ENCODE peak calls at places on chromosomes 16 and 17, in ten cellular contexts. K, G, P, F, T, C, R, W, Y and D are unnamed samples.

GRCh38 chr17:73466704-73467433 is 155.1 kb upstream of the CDC42EP4 start:
- DNase-seq in K (no peak), G (no peak), P (no peak), F (no peak), T (no peak), C (no peak), R (no peak), W (no peak), Y (no peak), D (no peak)

GRCh38 chr17:72120878-72121163 is at the start of gene SOX9:
- DNase-seq in K (peak; percentile 85), G (peak; percentile 100), P (peak; percentile 96), F (no peak), T (no peak), C (peak; percentile 97), R (peak; percentile 91), W (peak; percentile 92), Y (peak; percentile 91), D (peak; percentile 79)

GRCh38 chr17:68182940-68183551 is 64.8 kb upstream of the AMZ2 start:
- DNase-seq in K (no peak), G (no peak), P (no peak), F (no peak), T (peak; percentile 82), C (peak; percentile 16), R (no peak), W (no peak), Y (no peak), D (no peak)

GRCh38 chr16:69179255-69180010 is 7.5 kb upstream of the SNTB2 start:
- DNase-seq in K (no peak), G (no peak), P (peak; percentile 95), F (peak; percentile 85), T (no peak), C (peak; percentile 89), R (peak; percentile 74), W (peak; percentile 87), Y (peak; percentile 89), D (peak; percentile 53)

GRCh38 chr17:56108811-56109284 is 44.4 kb upstream of the ANKFN1 start:
- DNase-seq in K (no peak), G (peak; percentile 61), P (no peak), F (no peak), T (no peak), C (no peak), R (no peak), W (no peak), Y (no peak), D (no peak)

GRCh38 chr17:45748911-45749310 is 35.2 kb upstream of the CRHR1 start:
- DNase-seq in K (no peak), G (no peak), P (no peak), F (no peak), T (no peak), C (no peak), R (no peak), W (no peak), Y (no peak), D (no peak)

GRCh38 chr16:84484579-84485254 is 19.7 kb downstream of the MEAK7 start:
- DNase-seq in K (peak; percentile 73), G (peak; percentile 47), P (no peak), F (peak; percentile 84), T (peak; percentile 20), C (peak; percentile 30), R (peak; percentile 67), W (peak; percentile 64), Y (peak; percentile 71), D (peak; percentile 80)

GRCh38 chr17:15266325-15266950 is 1.3 kb upstream of the PMP22 start:
- DNase-seq in K (peak; percentile 22), G (no peak), P (no peak), F (no peak), T (no peak), C (no peak), R (no peak), W (no peak), Y (no peak), D (no peak)

GRCh38 chr17:37824534-37825485 is 80.0 kb upstream of the HNF1B start:
- DNase-seq in K (no peak), G (peak; percentile 95), P (no peak), F (no peak), T (no peak), C (no peak), R (no peak), W (no peak), Y (no peak), D (no peak)

GRCh38 chr16:88491560-88492310 is 38.7 kb downstream of the ZFPM1 start:
- DNase-seq in K (no peak), G (no peak), P (no peak), F (no peak), T (no peak), C (no peak), R (no peak), W (no peak), Y (no peak), D (no peak)

GRCh38 chr17:38663125-38663751 is 11.5 kb downstream of the EPOP start:
- DNase-seq in K (peak; percentile 90), G (peak; percentile 94), P (peak; percentile 78), F (no peak), T (no peak), C (no peak), R (peak; percentile 39), W (peak; percentile 76), Y (no peak), D (no peak)

DNA sequence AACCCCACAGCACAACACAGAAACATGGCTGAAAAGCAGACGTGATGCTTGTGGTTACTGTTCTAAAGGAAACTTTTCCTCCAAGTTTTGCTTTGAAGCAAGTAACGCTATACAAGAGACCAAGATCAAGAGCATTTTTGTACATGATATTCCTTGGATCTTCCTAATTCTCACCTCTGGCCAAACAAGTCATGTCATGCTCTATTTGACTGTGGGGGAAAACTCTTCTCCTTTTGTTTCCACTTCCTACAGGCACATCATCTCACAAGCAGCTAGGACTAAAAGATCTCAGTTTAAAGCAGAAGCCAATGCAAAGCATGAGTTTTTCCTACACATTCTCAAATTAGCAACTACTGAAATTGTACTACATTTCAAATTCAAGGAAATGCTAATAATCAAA is 50.7 kb downstream of the CFDP1 start:
- DNase-seq in K (no peak), G (no peak), P (no peak), F (no peak), T (no peak), C (no peak), R (no peak), W (no peak), Y (no peak), D (no peak)
- TF ChIP-seq CTCF in K (no peak), G (no peak), P (no peak), F (no peak), T (no peak), C (no peak), R (no peak), W (no peak), Y (no peak), D (no peak)

DNA sequence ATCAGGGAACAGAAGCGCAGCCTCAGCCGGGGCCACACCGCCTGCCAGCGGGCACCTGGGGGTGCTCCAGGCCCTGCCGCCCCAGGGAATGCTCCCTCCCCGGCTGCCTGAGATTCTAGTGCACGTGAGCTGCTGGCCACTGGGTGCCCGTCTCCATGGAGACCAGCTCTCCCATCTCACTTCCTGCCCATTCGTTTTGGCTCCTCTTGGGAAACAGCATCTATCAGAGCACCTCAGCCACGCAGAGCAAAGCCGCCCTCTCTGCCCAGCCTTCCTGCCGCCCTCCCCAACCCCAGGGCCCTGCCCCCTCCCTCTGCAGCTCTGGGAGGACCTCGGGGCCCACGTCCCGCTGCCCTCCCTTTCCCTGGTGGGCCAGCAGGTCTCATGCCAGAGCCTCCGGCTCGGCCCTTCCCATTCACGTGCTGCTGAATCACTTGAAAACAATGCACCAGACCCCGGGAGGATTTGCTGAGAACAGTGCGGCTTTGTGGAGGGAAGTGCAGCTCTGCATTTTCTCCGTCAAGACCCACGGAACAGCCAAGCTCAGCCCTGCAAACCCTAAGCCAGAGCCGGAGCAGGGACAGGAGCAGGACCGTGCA is 19.4 kb downstream of the CEP295NL start:
- DNase-seq in K (peak; percentile 68), G (peak; percentile 98), P (peak; percentile 71), F (peak; percentile 87), T (no peak), C (peak; percentile 82), R (peak; percentile 85), W (peak; percentile 56), Y (peak; percentile 92), D (peak; percentile 83)
- TF ChIP-seq POLR2A in K (no peak), G (no peak), P (peak; percentile 59), F (peak; percentile 50), T (no peak), C (peak; percentile 20), R (peak; percentile 41), W (no peak), Y (no peak), D (peak; percentile 75)

GRCh38 chr16:64184156-64184555 is 937.7 kb downstream of the CDH11 start:
- DNase-seq in K (no peak), G (no peak), P (no peak), F (no peak), T (no peak), C (no peak), R (no peak), W (no peak), Y (no peak), D (no peak)
- H3K4me1 ChIP-seq in K (no peaks in the 10 kb centered on the region), G (no peaks in the 10 kb centered on the region), P (no peaks in the 10 kb centered on the region), F (no peaks in the 10 kb centered on the region), T (peaks cover 13% of the 10 kb centered on the region), C (no peaks in the 10 kb centered on the region), R (no peaks in the 10 kb centered on the region), W (no peaks in the 10 kb centered on the region), Y (no peaks in the 10 kb centered on the region), D (peaks cover 6% of the 10 kb centered on the region)

GRCh38 chr16:57297856-57298255 is 13.4 kb upstream of the PLLP start:
- DNase-seq in K (no peak), G (no peak), P (peak; percentile 15), F (no peak), T (no peak), C (no peak), R (no peak), W (no peak), Y (no peak), D (no peak)

GRCh38 chr16:57299009-57299718 is 14.7 kb upstream of the PLLP start:
- DNase-seq in K (peak; percentile 68), G (peak; percentile 80), P (peak; percentile 6), F (no peak), T (no peak), C (no peak), R (no peak), W (peak; percentile 40), Y (no peak), D (no peak)

GRCh38 chr16:57301126-57301817 is 16.8 kb upstream of the PLLP start:
- DNase-seq in K (no peak), G (no peak), P (no peak), F (peak; percentile 60), T (no peak), C (no peak), R (no peak), W (no peak), Y (no peak), D (peak; percentile 21)

GRCh38 chr16:57300387-57301125 is 16.1 kb upstream of the PLLP start:
- DNase-seq in K (peak; percentile 100), G (peak; percentile 93), P (peak; percentile 100), F (peak; percentile 99), T (peak; percentile 99), C (peak; percentile 100), R (peak; percentile 98), W (peak; percentile 99), Y (peak; percentile 99), D (peak; percentile 99)

DNA sequence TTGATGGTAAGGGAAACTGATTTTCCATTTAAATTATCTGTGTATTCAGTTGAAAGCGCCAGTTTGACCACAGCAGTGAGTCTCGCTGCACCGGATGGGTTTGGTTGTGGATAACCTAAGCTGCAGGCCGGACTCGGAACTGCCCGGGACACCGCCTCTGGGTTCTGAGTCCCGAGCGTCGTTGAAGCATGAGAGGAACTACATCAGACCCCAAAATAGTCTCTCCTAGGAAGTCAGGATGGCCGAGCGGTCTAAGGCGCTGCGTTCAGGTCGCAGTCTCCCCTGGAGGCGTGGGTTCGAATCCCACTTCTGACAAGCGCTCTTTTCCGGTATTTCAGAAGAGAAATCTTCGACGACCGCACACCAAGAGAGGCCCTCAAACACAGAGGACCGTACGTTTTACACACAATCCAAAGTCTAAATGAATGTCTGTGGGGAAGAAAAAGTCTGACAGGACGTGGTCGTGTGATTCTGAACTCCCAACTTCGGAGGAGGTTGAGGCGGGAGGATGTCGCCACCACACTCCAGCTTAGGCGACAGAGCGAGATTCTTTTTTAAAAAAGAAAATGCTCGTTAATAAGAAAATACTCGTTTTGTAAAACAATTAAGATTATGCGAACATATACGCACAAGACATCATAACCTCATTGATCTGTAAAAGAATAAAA is 15.4 kb upstream of the PLLP start:
- DNase-seq in K (peak; percentile 95), G (peak; percentile 97), P (peak; percentile 88), F (peak; percentile 91), T (peak; percentile 82), C (peak; percentile 90), R (peak; percentile 90), W (peak; percentile 83), Y (peak; percentile 94), D (peak; percentile 84)
- TF ChIP-seq CTCF in K (no peak), G (no peak), P (peak; percentile 32), F (no peak), T (no peak), C (peak; percentile 82), R (peak; percentile 47), W (no peak), Y (no peak), D (peak; percentile 30)